ENCODE peak calls at places on chromosomes 12 and 14, in eight cellular contexts. X is WTC11; S is cardiac muscle cell; F is endodermal cell; W is spleen; D is CD4-positive, alpha-beta T cell; E is endothelial cell; O is AG04450. Y is an unnamed sample.

GRCh38 chr12:70824511-70824910 is 96.0 kb downstream of the PTPRR start:
- DNase-seq in X (no peak), S (no peak), F (no peak), W (no peak), D (no peak), E (no peak), O (no peak), Y (no peak)

GRCh38 chr14:79411403-79412174 is 799.7 kb downstream of the DIO2 start:
- DNase-seq in X (no peak), S (no peak), F (no peak), W (no peak), D (no peak), E (no peak), O (no peak), Y (no peak)

GRCh38 chr12:100279159-100279558 is 12.2 kb downstream of the SCYL2 start:
- DNase-seq in X (peak; percentile 23), S (no peak), F (peak; percentile 57), W (no peak), D (no peak), E (no peak), O (no peak), Y (no peak)

GRCh38 chr14:97025722-97026121 is 228.5 kb downstream of the VRK1 start:
- DNase-seq in X (peak; percentile 71), S (no peak), F (peak; percentile 75), W (no peak), D (no peak), E (no peak), O (no peak), Y (no peak)

GRCh38 chr14:101813833-101814232 is 52.3 kb downstream of the PPP2R5C start:
- DNase-seq in X (no peak), S (no peak), F (no peak), W (no peak), D (no peak), E (no peak), O (no peak), Y (no peak)

GRCh38 chr12:65464930-65465329 is 186.4 kb downstream of the MSRB3 start:
- DNase-seq in X (no peak), S (peak; percentile 89), F (no peak), W (no peak), D (no peak), E (no peak), O (peak; percentile 90), Y (no peak)

GRCh38 chr14:29222671-29223268 is 456.2 kb downstream of the FOXG1 start:
- DNase-seq in X (peak; percentile 10), S (peak; percentile 71), F (peak; percentile 53), W (no peak), D (no peak), E (peak; percentile 18), O (peak; percentile 41), Y (no peak)

GRCh38 chr14:60085085-60085484 is 6.6 kb upstream of the PCNX4 start:
- DNase-seq in X (no peak), S (peak; percentile 71), F (no peak), W (no peak), D (no peak), E (no peak), O (no peak), Y (no peak)

GRCh38 chr12:74722709-74723108 is 185.1 kb downstream of the ATXN7L3B start:
- DNase-seq in X (no peak), S (no peak), F (no peak), W (no peak), D (no peak), E (no peak), O (no peak), Y (no peak)

GRCh38 chr12:51419473-51420228 is 5.0 kb upstream of the SLC4A8 start:
- DNase-seq in X (no peak), S (no peak), F (peak; percentile 63), W (no peak), D (no peak), E (no peak), O (no peak), Y (no peak)

GRCh38 chr12:51951843-51952722 is 584 bp downstream of the ACVR1B start:
- DNase-seq in X (peak; percentile 48), S (no peak), F (peak; percentile 88), W (peak; percentile 81), D (no peak), E (peak; percentile 33), O (no peak), Y (no peak)

GRCh38 chr12:89836026-89836425 is 127.4 kb upstream of the ATP2B1 start:
- DNase-seq in X (no peak), S (peak; percentile 36), F (no peak), W (no peak), D (no peak), E (no peak), O (no peak), Y (no peak)

GRCh38 chr14:36935976-36936678 is 236.3 kb downstream of the SLC25A21 start:
- DNase-seq in X (no peak), S (no peak), F (no peak), W (no peak), D (no peak), E (no peak), O (no peak), Y (no peak)

GRCh38 chr14:75184447-75184846 is 8.0 kb upstream of the TMED10 start:
- DNase-seq in X (no peak), S (no peak), F (no peak), W (no peak), D (no peak), E (no peak), O (no peak), Y (no peak)

GRCh38 chr12:86256169-86256568 is at the start of gene MGAT4C:
- DNase-seq in X (no peak), S (no peak), F (no peak), W (no peak), D (no peak), E (no peak), O (no peak), Y (no peak)

GRCh38 chr14:21924479-21924878 is 250.9 kb upstream of the OR4E1 start:
- DNase-seq in X (peak; percentile 18), S (no peak), F (peak; percentile 58), W (peak; percentile 87), D (peak; percentile 43), E (no peak), O (no peak), Y (no peak)
- TF ChIP-seq CTCF in X (no peak), S (no peak), F (peak; percentile 66), W (peak; percentile 36), D (peak; percentile 48), E (no peak), O (no peak), Y (no peak)

DNA sequence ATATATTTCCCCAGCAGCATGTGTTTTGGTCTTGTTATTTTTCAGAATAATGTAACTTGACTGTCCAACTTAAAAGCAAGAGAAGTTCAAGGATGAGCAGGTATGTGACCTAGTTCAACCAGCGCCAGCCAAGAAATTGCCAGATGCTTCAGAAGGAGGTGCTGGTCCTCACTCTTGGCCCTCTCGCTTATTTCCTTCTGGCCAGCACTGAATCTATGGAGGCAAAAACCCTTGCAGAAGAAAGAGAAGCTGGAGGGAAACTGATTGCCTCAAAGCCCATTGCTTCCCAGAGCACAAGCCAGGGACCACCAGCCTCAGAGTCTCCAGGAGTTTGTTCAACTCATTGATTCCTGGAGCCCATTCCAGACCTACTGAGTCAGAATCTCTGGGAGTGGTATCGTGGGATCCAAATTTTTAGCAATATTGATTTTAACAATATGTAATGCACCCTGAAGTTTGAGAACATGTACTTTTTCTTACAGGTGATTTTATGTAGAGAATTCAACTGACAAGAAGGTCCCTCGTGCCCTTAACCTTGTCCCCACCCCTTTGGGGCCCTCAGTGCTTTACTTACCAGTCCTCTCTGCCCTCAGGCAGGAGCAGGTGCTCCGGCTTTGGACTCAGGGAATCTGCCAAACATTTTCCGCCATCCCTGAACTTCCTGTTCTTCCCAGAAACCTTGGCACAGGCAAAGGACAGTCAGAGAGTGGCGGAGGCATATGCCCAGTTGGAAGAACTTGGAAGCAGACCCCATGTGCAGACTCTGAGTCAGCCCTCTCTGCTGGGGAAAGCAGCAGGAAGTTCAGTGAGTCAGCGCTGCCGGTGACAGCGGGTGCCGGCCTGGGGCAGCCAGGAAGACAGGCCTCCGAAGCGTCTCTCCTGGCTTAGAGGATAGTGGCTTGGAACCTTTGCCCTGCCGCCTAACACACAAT is 10.3 kb downstream of the BEST3 start:
- DNase-seq in X (peak; percentile 59), S (peak; percentile 91), F (peak; percentile 95), W (peak; percentile 78), D (no peak), E (peak; percentile 51), O (peak; percentile 51), Y (peak; percentile 20)
- TF ChIP-seq CTCF in X (no peak), S (no peak), F (no peak), W (no peak), D (no peak), E (no peak), O (no peak), Y (no peak)

GRCh38 chr14:64733899-64734298 is 29.7 kb downstream of the PLEKHG3 start:
- DNase-seq in X (no peak), S (no peak), F (peak; percentile 17), W (no peak), D (no peak), E (no peak), O (no peak), Y (no peak)

GRCh38 chr14:64734990-64735389 is 30.8 kb downstream of the PLEKHG3 start:
- DNase-seq in X (no peak), S (no peak), F (peak; percentile 24), W (no peak), D (no peak), E (no peak), O (no peak), Y (peak; percentile 11)

GRCh38 chr14:64738306-64738879 is 34.2 kb downstream of the PLEKHG3 start:
- DNase-seq in X (no peak), S (no peak), F (no peak), W (no peak), D (no peak), E (no peak), O (no peak), Y (no peak)

GRCh38 chr14:64737391-64738305 is 33.4 kb downstream of the PLEKHG3 start:
- DNase-seq in X (no peak), S (no peak), F (no peak), W (peak; percentile 65), D (no peak), E (no peak), O (no peak), Y (no peak)

GRCh38 chr14:64736271-64737131 is 32.3 kb downstream of the PLEKHG3 start:
- DNase-seq in X (peak; percentile 46), S (no peak), F (peak; percentile 70), W (peak; percentile 64), D (no peak), E (no peak), O (no peak), Y (peak; percentile 19)
- TF ChIP-seq CTCF in X (no peak), S (no peak), F (peak; percentile 32), W (no peak), D (no peak), E (no peak), O (no peak), Y (no peak)

DNA sequence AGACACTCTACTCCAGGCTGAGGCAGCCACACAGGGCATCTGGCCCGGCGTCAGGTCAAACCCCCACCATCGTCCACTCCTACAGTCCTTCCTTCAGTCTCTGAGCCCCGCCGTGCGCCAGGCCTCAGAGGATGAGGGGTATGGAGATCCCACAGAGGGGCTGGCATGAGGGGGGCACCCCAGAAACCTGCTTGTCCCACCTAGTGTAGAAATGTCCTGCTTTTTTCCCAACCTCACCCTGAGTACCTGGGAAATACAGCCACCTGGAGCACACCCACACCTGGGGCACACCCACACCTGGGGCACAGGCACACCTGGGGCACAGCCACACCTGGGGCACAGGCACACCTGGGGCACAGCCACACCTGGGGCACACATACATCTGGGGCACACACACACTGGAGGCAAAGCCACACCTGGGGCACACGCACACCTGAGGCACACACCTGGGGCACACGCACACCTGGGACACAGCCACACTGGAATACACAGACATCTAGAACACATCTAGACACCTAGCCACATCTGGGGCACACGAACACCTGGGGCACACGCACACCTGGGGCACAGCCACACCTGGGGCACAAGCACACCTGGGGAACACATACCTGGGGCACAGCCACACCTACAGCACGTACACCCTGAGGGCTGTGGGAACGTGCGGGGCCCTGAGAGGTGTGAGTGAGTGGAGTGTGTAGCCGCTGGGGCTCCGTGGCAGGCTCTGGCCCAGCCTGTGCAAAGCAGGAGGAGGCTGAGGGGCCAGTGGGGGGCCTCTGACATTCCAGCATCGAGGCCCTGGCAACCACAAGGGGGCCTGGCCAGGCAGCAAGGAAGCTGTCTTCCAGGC is 18.4 kb downstream of the AKT1 start:
- DNase-seq in X (peak; percentile 43), S (no peak), F (peak; percentile 65), W (no peak), D (no peak), E (no peak), O (no peak), Y (no peak)
- TF ChIP-seq CTCF in X (no peak), S (no peak), F (peak; percentile 51), W (no peak), D (no peak), E (no peak), O (no peak), Y (no peak)

Y was measured in left ventricle myocardium inferior.